ENCODE peak calls at places on chromosomes 6 and 20, in nine cellular contexts. One of them, this sample, is unnamed.

GRCh38 chr6:3738381-3739131 is 13.0 kb downstream of the PXDC1 start:
- DNase-seq in cardiac muscle cell: no peak
- DNase-seq in astrocyte of the spinal cord: no peak
- DNase-seq in neural progenitor cell: no peak
- DNase-seq in HepG2: no peak
- DNase-seq in IMR-90: no peak
- DNase-seq in adrenal gland: no peak
- DNase-seq in transverse colon: peak; percentile 7
- DNase-seq in OCI-LY7: no peak
- DNase-seq in this sample: no peak

GRCh38 chr6:93319304-93319703 is 100.1 kb downstream of the EPHA7 start:
- DNase-seq in cardiac muscle cell: no peak
- DNase-seq in astrocyte of the spinal cord: no peak
- DNase-seq in neural progenitor cell: peak; percentile 20
- DNase-seq in HepG2: no peak
- DNase-seq in IMR-90: no peak
- DNase-seq in adrenal gland: no peak
- DNase-seq in transverse colon: no peak
- DNase-seq in OCI-LY7: no peak
- DNase-seq in this sample: no peak

GRCh38 chr20:62708591-62709536 is at the start of gene NTSR1:
- DNase-seq in cardiac muscle cell: peak; percentile 12
- DNase-seq in astrocyte of the spinal cord: no peak
- DNase-seq in neural progenitor cell: peak; percentile 70
- DNase-seq in HepG2: no peak
- DNase-seq in IMR-90: no peak
- DNase-seq in adrenal gland: no peak
- DNase-seq in transverse colon: no peak
- DNase-seq in OCI-LY7: no peak
- DNase-seq in this sample: peak; percentile 17

GRCh38 chr6:152309648-152310047 is 327.5 kb downstream of the SYNE1 start:
- DNase-seq in cardiac muscle cell: no peak
- DNase-seq in astrocyte of the spinal cord: no peak
- DNase-seq in neural progenitor cell: no peak
- DNase-seq in HepG2: no peak
- DNase-seq in IMR-90: no peak
- DNase-seq in adrenal gland: no peak
- DNase-seq in transverse colon: peak; percentile 25
- DNase-seq in OCI-LY7: no peak
- DNase-seq in this sample: no peak

GRCh38 chr6:156918647-156919046 is 141.5 kb downstream of the ARID1B start:
- DNase-seq in cardiac muscle cell: no peak
- DNase-seq in astrocyte of the spinal cord: no peak
- DNase-seq in neural progenitor cell: no peak
- DNase-seq in HepG2: no peak
- DNase-seq in IMR-90: no peak
- DNase-seq in adrenal gland: no peak
- DNase-seq in transverse colon: no peak
- DNase-seq in OCI-LY7: no peak
- DNase-seq in this sample: no peak

GRCh38 chr20:63578224-63579016 is 4.4 kb upstream of the HELZ2 start:
- DNase-seq in cardiac muscle cell: no peak
- DNase-seq in astrocyte of the spinal cord: no peak
- DNase-seq in neural progenitor cell: no peak
- DNase-seq in HepG2: no peak
- DNase-seq in IMR-90: no peak
- DNase-seq in adrenal gland: no peak
- DNase-seq in transverse colon: no peak
- DNase-seq in OCI-LY7: peak; percentile 38
- DNase-seq in this sample: no peak

GRCh38 chr6:41644297-41644879 is 6.1 kb downstream of the MDFI start:
- DNase-seq in cardiac muscle cell: no peak
- DNase-seq in astrocyte of the spinal cord: no peak
- DNase-seq in neural progenitor cell: peak; percentile 71
- DNase-seq in HepG2: peak; percentile 43
- DNase-seq in IMR-90: no peak
- DNase-seq in adrenal gland: no peak
- DNase-seq in transverse colon: no peak
- DNase-seq in OCI-LY7: no peak
- DNase-seq in this sample: no peak

GRCh38 chr6:161694995-161695394 is 421.1 kb upstream of the AGPAT4 start:
- DNase-seq in cardiac muscle cell: peak; percentile 15
- DNase-seq in astrocyte of the spinal cord: peak; percentile 24
- DNase-seq in neural progenitor cell: peak; percentile 21
- DNase-seq in HepG2: peak; percentile 13
- DNase-seq in IMR-90: no peak
- DNase-seq in adrenal gland: no peak
- DNase-seq in transverse colon: no peak
- DNase-seq in OCI-LY7: peak; percentile 4
- DNase-seq in this sample: peak; percentile 49

GRCh38 chr6:147508073-147508870 is at the start of gene SAMD5:
- DNase-seq in cardiac muscle cell: peak; percentile 77
- DNase-seq in astrocyte of the spinal cord: peak; percentile 72
- DNase-seq in neural progenitor cell: peak; percentile 87
- DNase-seq in HepG2: peak; percentile 4
- DNase-seq in IMR-90: peak; percentile 68
- DNase-seq in adrenal gland: peak; percentile 34
- DNase-seq in transverse colon: peak; percentile 74
- DNase-seq in OCI-LY7: no peak
- DNase-seq in this sample: peak; percentile 90

GRCh38 chr6:147508871-147509608 is 550 bp downstream of the SAMD5 start:
- DNase-seq in cardiac muscle cell: peak; percentile 51
- DNase-seq in astrocyte of the spinal cord: no peak
- DNase-seq in neural progenitor cell: peak; percentile 68
- DNase-seq in HepG2: no peak
- DNase-seq in IMR-90: no peak
- DNase-seq in adrenal gland: no peak
- DNase-seq in transverse colon: peak; percentile 15
- DNase-seq in OCI-LY7: no peak
- DNase-seq in this sample: no peak

GRCh38 chr6:147509900-147510299 is 1.4 kb downstream of the SAMD5 start:
- DNase-seq in cardiac muscle cell: no peak
- DNase-seq in astrocyte of the spinal cord: no peak
- DNase-seq in neural progenitor cell: no peak
- DNase-seq in HepG2: peak; percentile 7
- DNase-seq in IMR-90: no peak
- DNase-seq in adrenal gland: no peak
- DNase-seq in transverse colon: peak; percentile 27
- DNase-seq in OCI-LY7: no peak
- DNase-seq in this sample: no peak

GRCh38 chr6:147506704-147507114 is 1.8 kb upstream of the SAMD5 start:
- DNase-seq in cardiac muscle cell: peak; percentile 78
- DNase-seq in astrocyte of the spinal cord: peak; percentile 50
- DNase-seq in neural progenitor cell: peak; percentile 84
- DNase-seq in HepG2: peak; percentile 38
- DNase-seq in IMR-90: peak; percentile 45
- DNase-seq in adrenal gland: peak; percentile 61
- DNase-seq in transverse colon: peak; percentile 82
- DNase-seq in OCI-LY7: no peak
- DNase-seq in this sample: peak; percentile 36

GRCh38 chr6:147507162-147508072 is 1.1 kb upstream of the SAMD5 start:
- DNase-seq in cardiac muscle cell: peak; percentile 38
- DNase-seq in astrocyte of the spinal cord: peak; percentile 19
- DNase-seq in neural progenitor cell: peak; percentile 44
- DNase-seq in HepG2: no peak
- DNase-seq in IMR-90: no peak
- DNase-seq in adrenal gland: no peak
- DNase-seq in transverse colon: peak; percentile 18
- DNase-seq in OCI-LY7: no peak
- DNase-seq in this sample: peak; percentile 10
- H3K4me3 ChIP-seq in cardiac muscle cell: peak overlapping the region; percentile 64
- H3K4me3 ChIP-seq in astrocyte of the spinal cord: peak overlapping the region; percentile 67
- H3K4me3 ChIP-seq in neural progenitor cell: peak overlapping the region; percentile 88
- H3K4me3 ChIP-seq in HepG2: peak overlapping the region; percentile 41
- H3K4me3 ChIP-seq in IMR-90: peak overlapping the region; percentile 68
- H3K4me3 ChIP-seq in adrenal gland: no peak overlapping the region
- H3K4me3 ChIP-seq in transverse colon: peak overlapping the region; percentile 68
- H3K4me3 ChIP-seq in OCI-LY7: no peak overlapping the region
- H3K4me3 ChIP-seq in this sample: peak overlapping the region; percentile 57

GRCh38 chr6:16799279-16800193 is 38.3 kb upstream of the ATXN1 start:
- DNase-seq in cardiac muscle cell: no peak
- DNase-seq in astrocyte of the spinal cord: no peak
- DNase-seq in neural progenitor cell: no peak
- DNase-seq in HepG2: peak; percentile 74
- DNase-seq in IMR-90: peak; percentile 49
- DNase-seq in adrenal gland: no peak
- DNase-seq in transverse colon: no peak
- DNase-seq in OCI-LY7: no peak
- DNase-seq in this sample: peak; percentile 26

DNA sequence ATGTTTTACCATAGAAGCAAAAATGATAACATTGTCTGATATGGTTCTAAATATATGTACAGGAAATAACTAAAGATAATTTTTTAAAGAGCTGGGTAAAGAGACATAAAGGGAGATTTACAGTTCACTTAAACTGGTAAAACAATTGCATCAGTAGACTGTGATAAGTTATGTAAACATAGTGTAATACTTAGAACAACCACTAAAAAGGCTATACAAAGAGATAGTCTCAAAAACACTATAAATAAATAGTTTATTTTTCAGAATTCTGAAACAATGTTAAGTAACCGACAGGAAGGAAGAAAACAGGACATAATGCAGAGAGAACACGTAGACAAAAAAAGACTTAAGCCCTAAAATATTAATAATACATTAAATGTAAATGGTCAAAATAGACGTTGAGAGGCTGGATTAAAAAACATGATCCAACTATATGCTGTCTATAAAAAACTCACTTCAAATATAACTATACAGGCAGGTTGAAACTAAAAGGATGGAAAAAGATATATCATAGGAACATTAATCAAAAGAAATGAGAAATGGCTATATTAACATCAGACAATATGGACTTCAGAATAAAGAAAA is 32.7 kb upstream of the ATXN1 start:
- DNase-seq in cardiac muscle cell: no peak
- DNase-seq in astrocyte of the spinal cord: no peak
- DNase-seq in neural progenitor cell: no peak
- DNase-seq in HepG2: no peak
- DNase-seq in IMR-90: no peak
- DNase-seq in adrenal gland: no peak
- DNase-seq in transverse colon: no peak
- DNase-seq in OCI-LY7: no peak
- DNase-seq in this sample: no peak
- TF ChIP-seq CTCF in cardiac muscle cell: no peak
- TF ChIP-seq CTCF in astrocyte of the spinal cord: no peak
- TF ChIP-seq CTCF in neural progenitor cell: no peak
- TF ChIP-seq CTCF in HepG2: no peak
- TF ChIP-seq CTCF in IMR-90: peak; percentile 9
- TF ChIP-seq CTCF in adrenal gland: no peak
- TF ChIP-seq CTCF in transverse colon: no peak
- TF ChIP-seq CTCF in OCI-LY7: no peak
- TF ChIP-seq CTCF in this sample: no peak

GRCh38 chr20:31869942-31870702 is at the start of the genes DUSP15 and TTLL9:
- DNase-seq in cardiac muscle cell: peak; percentile 68
- DNase-seq in astrocyte of the spinal cord: no peak
- DNase-seq in neural progenitor cell: peak; percentile 75
- DNase-seq in HepG2: no peak
- DNase-seq in IMR-90: no peak
- DNase-seq in adrenal gland: peak; percentile 58
- DNase-seq in transverse colon: peak; percentile 26
- DNase-seq in OCI-LY7: no peak
- DNase-seq in this sample: no peak

GRCh38 chr20:31870703-31871601 is 518 bp downstream of the TTLL9 start:
- DNase-seq in cardiac muscle cell: no peak
- DNase-seq in astrocyte of the spinal cord: no peak
- DNase-seq in neural progenitor cell: no peak
- DNase-seq in HepG2: no peak
- DNase-seq in IMR-90: no peak
- DNase-seq in adrenal gland: peak; percentile 31
- DNase-seq in transverse colon: peak; percentile 30
- DNase-seq in OCI-LY7: no peak
- DNase-seq in this sample: no peak

GRCh38 chr20:31868853-31869672 is 1.3 kb downstream of the DUSP15 start:
- DNase-seq in cardiac muscle cell: no peak
- DNase-seq in astrocyte of the spinal cord: no peak
- DNase-seq in neural progenitor cell: no peak
- DNase-seq in HepG2: no peak
- DNase-seq in IMR-90: no peak
- DNase-seq in adrenal gland: no peak
- DNase-seq in transverse colon: no peak
- DNase-seq in OCI-LY7: no peak
- DNase-seq in this sample: no peak

GRCh38 chr20:31871602-31871954 is 1.1 kb downstream of the TTLL9 start:
- DNase-seq in cardiac muscle cell: no peak
- DNase-seq in astrocyte of the spinal cord: no peak
- DNase-seq in neural progenitor cell: no peak
- DNase-seq in HepG2: no peak
- DNase-seq in IMR-90: no peak
- DNase-seq in adrenal gland: no peak
- DNase-seq in transverse colon: no peak
- DNase-seq in OCI-LY7: no peak
- DNase-seq in this sample: no peak

GRCh38 chr20:31869673-31869941 is 720 bp downstream of the DUSP15 start:
- DNase-seq in cardiac muscle cell: no peak
- DNase-seq in astrocyte of the spinal cord: no peak
- DNase-seq in neural progenitor cell: no peak
- DNase-seq in HepG2: no peak
- DNase-seq in IMR-90: no peak
- DNase-seq in adrenal gland: no peak
- DNase-seq in transverse colon: no peak
- DNase-seq in OCI-LY7: no peak
- DNase-seq in this sample: no peak
- H3K4me3 ChIP-seq in cardiac muscle cell: peak overlapping the region; percentile 65
- H3K4me3 ChIP-seq in astrocyte of the spinal cord: no peak overlapping the region
- H3K4me3 ChIP-seq in neural progenitor cell: peak overlapping the region; percentile 74
- H3K4me3 ChIP-seq in HepG2: peak overlapping the region; percentile 56
- H3K4me3 ChIP-seq in IMR-90: no peak overlapping the region
- H3K4me3 ChIP-seq in adrenal gland: no peak overlapping the region
- H3K4me3 ChIP-seq in transverse colon: peak overlapping the region; percentile 58
- H3K4me3 ChIP-seq in OCI-LY7: no peak overlapping the region
- H3K4me3 ChIP-seq in this sample: peak overlapping the region; percentile 24

GRCh38 chr6:70520575-70520974 is 46.2 kb upstream of the SDHAF4 start:
- DNase-seq in cardiac muscle cell: no peak
- DNase-seq in astrocyte of the spinal cord: peak; percentile 7
- DNase-seq in neural progenitor cell: no peak
- DNase-seq in HepG2: peak; percentile 3
- DNase-seq in IMR-90: peak; percentile 18
- DNase-seq in adrenal gland: no peak
- DNase-seq in transverse colon: no peak
- DNase-seq in OCI-LY7: peak; percentile 27
- DNase-seq in this sample: peak; percentile 17
- TF ChIP-seq CTCF in cardiac muscle cell: peak; percentile 35
- TF ChIP-seq CTCF in astrocyte of the spinal cord: peak; percentile 28
- TF ChIP-seq CTCF in neural progenitor cell: peak; percentile 46
- TF ChIP-seq CTCF in HepG2: peak; percentile 36
- TF ChIP-seq CTCF in IMR-90: peak; percentile 49
- TF ChIP-seq CTCF in adrenal gland: peak; percentile 26
- TF ChIP-seq CTCF in transverse colon: peak; percentile 20
- TF ChIP-seq CTCF in OCI-LY7: peak; percentile 76
- TF ChIP-seq CTCF in this sample: peak; percentile 30